ENCODE peak calls at places on chromosomes 5 and 9, in ten cellular contexts. C is glutamatergic neuron; Z is GDM1; V is CD8-positive, alpha-beta T cell; S is activated T-helper 1 cell treated with anti-CD3 and anti-CD28 coated beads, Interleukin-2, amount 50 U/mL, for 16 hours; A is non-pigmented ciliary epithelial cell; L is stimulated activated CD4-positive, alpha-beta T cell treated with anti-CD3 and anti-CD28 coated beads, Interleukin-1b, Interleukin-23, amount 100 ng/mL, for 48 hours; P is HEK293T; M is mucosa of gallbladder; U is neural crest cell. N is an unnamed sample.

GRCh38 chr5:179268399-179268952 is 76.8 kb downstream of the ADAMTS2 start:
- DNase-seq in M (no peak), S (no peak), U (no peak), V (no peak), A (no peak), P (no peak), Z (no peak), C (peak; percentile 11), L (no peak), N (no peak)

GRCh38 chr5:139711067-139711851 is 63.1 kb downstream of the CXXC5 start:
- DNase-seq in S (peak; percentile 22), Z (peak; percentile 65), V (peak; percentile 43), P (peak; percentile 67), M (no peak), C (peak; percentile 77), A (no peak), U (peak; percentile 56), L (peak; percentile 40), N (peak; percentile 24)

GRCh38 chr5:113020461-113021273 is 44.1 kb downstream of the DCP2 start:
- DNase-seq in L (peak; percentile 14), C (no peak), S (no peak), A (peak; percentile 84), V (no peak), M (no peak), U (no peak), Z (no peak), P (no peak), N (no peak)

GRCh38 chr5:17178316-17178715 is 39.1 kb upstream of the BASP1 start:
- DNase-seq in L (no peak), A (no peak), M (no peak), U (no peak), V (no peak), C (no peak), P (no peak), Z (no peak), S (no peak), N (no peak)

GRCh38 chr5:13250450-13251291 is 693.8 kb downstream of the DNAH5 start:
- DNase-seq in A (no peak), S (no peak), C (no peak), V (no peak), Z (no peak), M (peak; percentile 19), U (no peak), P (peak; percentile 20), L (no peak), N (no peak)

GRCh38 chr5:148512498-148512897 is 128.7 kb downstream of the FBXO38 start:
- DNase-seq in M (no peak), L (no peak), U (no peak), C (no peak), S (no peak), A (no peak), V (no peak), Z (no peak), P (no peak), N (no peak)

GRCh38 chr5:122022966-122023365 is 55.1 kb downstream of the LOX start:
- DNase-seq in M (no peak), S (no peak), C (no peak), P (no peak), Z (no peak), V (no peak), A (no peak), L (no peak), U (no peak), N (no peak)

GRCh38 chr9:129720865-129721545 is 31.8 kb downstream of the PTGES start:
- DNase-seq in P (no peak), M (no peak), V (no peak), C (no peak), L (no peak), Z (no peak), A (no peak), U (no peak), S (no peak), N (no peak)

GRCh38 chr5:141805874-141806273 is 72.3 kb downstream of the PCDH1 start:
- DNase-seq in P (no peak), C (no peak), L (no peak), A (no peak), V (no peak), Z (no peak), M (no peak), U (no peak), S (no peak), N (no peak)

GRCh38 chr9:136690104-136690840 is 3.0 kb upstream of the AGPAT2 start:
- DNase-seq in L (no peak), C (no peak), A (no peak), U (no peak), M (no peak), S (no peak), Z (no peak), V (no peak), P (no peak), N (no peak)

GRCh38 chr5:73433272-73433981 is 15.2 kb downstream of the FOXD1 start:
- DNase-seq in A (no peak), P (no peak), S (no peak), M (no peak), L (no peak), Z (no peak), C (no peak), V (no peak), U (no peak), N (no peak)

GRCh38 chr5:10789726-10790125 is 28.7 kb upstream of the DAP start:
- DNase-seq in P (no peak), M (no peak), C (no peak), L (no peak), U (no peak), S (no peak), V (no peak), Z (no peak), A (no peak), N (no peak)

GRCh38 chr5:16791036-16791705 is 144.9 kb downstream of the MYO10 start:
- DNase-seq in P (peak; percentile 43), Z (no peak), A (no peak), C (no peak), S (no peak), U (peak; percentile 40), M (peak; percentile 33), V (no peak), L (no peak), N (peak; percentile 26)

GRCh38 chr5:134637106-134637721 is 4.6 kb upstream of the SAR1B start:
- DNase-seq in C (no peak), P (no peak), V (no peak), Z (no peak), L (no peak), M (peak; percentile 31), U (no peak), S (no peak), A (no peak), N (no peak)

GRCh38 chr5:135120951-135121350 is 86.9 kb upstream of the PITX1 start:
- DNase-seq in P (no peak), U (no peak), Z (no peak), L (no peak), S (no peak), A (no peak), V (no peak), M (no peak), C (no peak), N (no peak)

GRCh38 chr9:4141201-4141750 is 158.6 kb downstream of the GLIS3 start:
- DNase-seq in L (no peak), U (no peak), V (no peak), S (no peak), C (no peak), Z (no peak), A (no peak), P (no peak), M (no peak), N (no peak)

GRCh38 chr5:82336566-82337351 is 58.6 kb upstream of the RPS23 start:
- DNase-seq in A (no peak), P (no peak), V (no peak), S (no peak), U (no peak), M (no peak), L (no peak), C (no peak), Z (no peak), N (no peak)

GRCh38 chr9:22528485-22528884 is 81.9 kb downstream of the DMRTA1 start:
- DNase-seq in S (no peak), M (no peak), L (no peak), Z (no peak), C (no peak), A (no peak), V (no peak), U (no peak), P (no peak), N (no peak)

GRCh38 chr9:35733109-35733541 is 659 bp downstream of the CREB3 start:
- DNase-seq in Z (no peak), M (peak; percentile 23), U (no peak), P (peak; percentile 52), L (no peak), S (no peak), C (no peak), A (no peak), V (no peak), N (no peak)

GRCh38 chr9:7542648-7543165 is 256.9 kb downstream of the DMAC1 start:
- DNase-seq in C (peak; percentile 18), S (no peak), L (no peak), P (no peak), Z (no peak), U (no peak), V (no peak), A (no peak), M (no peak), N (no peak)

GRCh38 chr5:478355-478981 is 35.5 kb downstream of the EXOC3 start:
- DNase-seq in C (no peak), L (no peak), M (no peak), Z (no peak), P (no peak), S (no peak), V (no peak), A (no peak), U (no peak), N (no peak)

GRCh38 chr5:68484307-68485068 is 268.9 kb downstream of the PIK3R1 start:
- DNase-seq in U (no peak), P (no peak), M (no peak), A (peak; percentile 60), S (no peak), C (no peak), V (no peak), Z (no peak), L (no peak), N (no peak)

GRCh38 chr9:27791311-27791710 is 218.0 kb upstream of the C9orf72 start:
- DNase-seq in U (no peak), C (no peak), Z (no peak), L (no peak), M (no peak), P (no peak), V (no peak), S (no peak), A (no peak), N (no peak)

GRCh38 chr5:172687983-172688734 is 47.1 kb downstream of the NEURL1B start:
- DNase-seq in V (no peak), S (no peak), A (no peak), U (no peak), L (no peak), Z (no peak), M (no peak), C (no peak), P (no peak), N (no peak)

GRCh38 chr9:137582286-137582860 is 3.6 kb upstream of the DPH7 start:
- DNase-seq in L (no peak), Z (peak; percentile 4), M (no peak), A (no peak), C (peak; percentile 53), U (no peak), S (no peak), P (peak; percentile 48), V (no peak), N (no peak)

GRCh38 chr5:139895647-139896046 is 100.0 kb downstream of the PSD2 start:
- DNase-seq in P (no peak), Z (no peak), C (no peak), S (no peak), V (no peak), M (peak; percentile 22), L (no peak), A (no peak), U (no peak), N (no peak)

GRCh38 chr5:125258610-125259009 is 512.2 kb upstream of the ZNF608 start:
- DNase-seq in C (no peak), M (peak; percentile 44), U (no peak), Z (no peak), A (no peak), V (no peak), P (no peak), S (no peak), L (no peak), N (no peak)